ENCODE peak calls at places on chromosomes 2 and 18, in eight cellular contexts. X is heart left ventricle, H is IMR-90, O is K562, P is thyroid gland, M is uterus, R is Peyer's patch, U is stomach. C is an unnamed sample.

GRCh38 chr18:34131008-34131407 is 93.7 kb downstream of the NOL4 start:
- DNase-seq in X (no peak), U (no peak), H (no peak), P (no peak), M (no peak), O (no peak), R (no peak), C (no peak)

GRCh38 chr2:143177081-143177786 is 48.0 kb downstream of the ARHGAP15 start:
- DNase-seq in P (no peak), O (no peak), X (no peak), U (no peak), R (no peak), H (no peak), M (no peak), C (no peak)

GRCh38 chr2:32442020-32442467 is 85.2 kb downstream of the BIRC6 start:
- DNase-seq in O (no peak), H (no peak), M (no peak), U (no peak), R (no peak), X (no peak), P (no peak), C (no peak)

GRCh38 chr2:47250576-47251403 is 95.7 kb upstream of the STPG4 start:
- DNase-seq in O (peak), H (no peak), P (peak), R (no peak), M (no peak), X (no peak), U (no peak), C (no peak)

GRCh38 chr18:12751891-12752290 is 49.0 kb downstream of the PSMG2 start:
- DNase-seq in R (no peak), U (no peak), M (no peak), X (no peak), O (no peak), H (no peak), P (no peak), C (no peak)

GRCh38 chr2:237407734-237408133 is 6.2 kb downstream of the COL6A3 start:
- DNase-seq in O (no peak), M (peak), H (no peak), P (no peak), R (no peak), X (no peak), U (no peak), C (no peak)

GRCh38 chr2:154697422-154698237 is 865 bp upstream of the KCNJ3 start:
- DNase-seq in H (no peak), R (no peak), X (peak), M (no peak), U (peak), O (no peak), P (peak), C (no peak)

GRCh38 chr2:140316345-140316744 is 1536.2 kb upstream of the NXPH2 start:
- DNase-seq in U (no peak), O (no peak), H (no peak), M (no peak), X (no peak), R (no peak), P (no peak), C (no peak)

GRCh38 chr2:179238027-179238426 is 26.6 kb downstream of the SESTD1 start:
- DNase-seq in O (no peak), H (no peak), U (no peak), P (no peak), R (no peak), X (no peak), M (no peak), C (no peak)

GRCh38 chr2:31558401-31559295 is 22.1 kb downstream of the SRD5A2 start:
- DNase-seq in U (no peak), H (peak), O (no peak), X (no peak), M (no peak), P (no peak), R (no peak), C (peak)

GRCh38 chr18:46299465-46300004 is 195.3 kb downstream of the HAUS1 start:
- DNase-seq in R (no peak), O (no peak), P (no peak), U (no peak), M (no peak), X (no peak), H (no peak), C (no peak)

GRCh38 chr18:52426041-52426440 is 86.0 kb downstream of the DCC start:
- DNase-seq in M (no peak), H (no peak), R (no peak), O (no peak), P (no peak), X (no peak), U (no peak), C (no peak)

GRCh38 chr2:201129044-201129505 is 13.1 kb downstream of the CFLAR start:
- DNase-seq in H (peak), P (no peak), M (no peak), X (no peak), O (peak), U (peak), R (peak), C (no peak)

GRCh38 chr2:189581354-189582139 is 961 bp upstream of the SLC40A1 start:
- DNase-seq in R (no peak), P (peak), X (peak), U (peak), O (peak), M (no peak), H (no peak), C (peak)

GRCh38 chr2:220959391-220959802 is 612.7 kb downstream of the EPHA4 start:
- DNase-seq in H (peak), R (no peak), U (no peak), X (no peak), M (no peak), P (peak), O (no peak), C (peak)

GRCh38 chr18:11728247-11728646 is 39.2 kb downstream of the GNAL start:
- DNase-seq in U (no peak), O (peak), H (no peak), R (no peak), X (no peak), P (no peak), M (no peak), C (no peak)

GRCh38 chr2:43097650-43098049 is 128.8 kb downstream of the ZFP36L2 start:
- DNase-seq in M (no peak), R (no peak), H (no peak), U (no peak), O (no peak), X (no peak), P (no peak), C (no peak)

GRCh38 chr18:28204154-28204553 is 27.2 kb upstream of the CDH2 start:
- DNase-seq in H (peak), M (no peak), X (no peak), R (no peak), P (no peak), O (no peak), U (no peak), C (no peak)

GRCh38 chr2:162490052-162490717 is 146.3 kb downstream of the GCA start:
- DNase-seq in M (no peak), U (no peak), O (no peak), X (no peak), H (peak), P (no peak), R (no peak), C (no peak)

GRCh38 chr18:6980363-6980762 is 137.2 kb downstream of the LAMA1 start:
- DNase-seq in R (no peak), H (no peak), U (no peak), P (no peak), O (no peak), X (no peak), M (no peak), C (no peak)

GRCh38 chr2:160224507-160224906 is 24.4 kb upstream of the ITGB6 start:
- DNase-seq in M (no peak), O (no peak), U (no peak), X (no peak), P (no peak), H (no peak), R (no peak), C (no peak)

GRCh38 chr2:43157506-43158232 is 68.7 kb downstream of the ZFP36L2 start:
- DNase-seq in X (no peak), H (no peak), P (no peak), R (no peak), O (no peak), U (no peak), M (no peak), C (no peak)

GRCh38 chr2:188523901-188524300 is 232.2 kb downstream of the GULP1 start:
- DNase-seq in M (no peak), H (peak), X (no peak), P (no peak), R (no peak), U (no peak), O (no peak), C (no peak)

GRCh38 chr18:51727780-51728179 is 530.3 kb upstream of the MEX3C start:
- DNase-seq in X (no peak), R (no peak), P (no peak), U (no peak), M (no peak), O (no peak), H (no peak), C (no peak)

GRCh38 chr2:224017976-224018375 is 21.1 kb downstream of the SERPINE2 start:
- DNase-seq in R (no peak), X (no peak), H (no peak), M (no peak), O (no peak), P (no peak), U (no peak), C (no peak)

GRCh38 chr2:147352294-147352693 is 492.5 kb upstream of the ACVR2A start:
- DNase-seq in M (no peak), U (no peak), X (no peak), H (no peak), R (no peak), O (no peak), P (no peak), C (no peak)

GRCh38 chr18:8958660-8959059 is 143.8 kb upstream of the NDUFV2 start:
- DNase-seq in P (no peak), U (no peak), X (no peak), M (no peak), R (no peak), O (no peak), H (no peak), C (no peak)

GRCh38 chr18:69701305-69701704 is 246.4 kb downstream of the CD226 start:
- DNase-seq in X (no peak), U (no peak), P (no peak), M (no peak), R (no peak), H (no peak), O (no peak), C (no peak)

GRCh38 chr2:216385478-216385877 is 13.2 kb upstream of the MARCHF4 start:
- DNase-seq in O (no peak), M (no peak), P (no peak), H (no peak), X (no peak), U (no peak), R (no peak), C (no peak)

GRCh38 chr18:58402247-58402646 is 226.6 kb downstream of the ALPK2 start:
- DNase-seq in M (no peak), P (peak), H (no peak), X (no peak), U (no peak), R (no peak), O (no peak), C (peak)

GRCh38 chr2:200252661-200253067 is 53.8 kb upstream of the SPATS2L start:
- DNase-seq in M (no peak), U (no peak), R (no peak), X (no peak), H (peak), O (no peak), P (peak), C (no peak)

GRCh38 chr2:220499281-220499680 is 871.9 kb downstream of the SLC4A3 start:
- DNase-seq in X (no peak), P (peak), O (no peak), U (no peak), M (no peak), H (peak), R (no peak), C (no peak)

GRCh38 chr2:208980321-208980720 is 443.5 kb upstream of the MAP2 start:
- DNase-seq in P (no peak), M (no peak), O (no peak), R (no peak), X (no peak), U (no peak), H (no peak), C (no peak)

GRCh38 chr2:182103531-182103930 is 117.9 kb downstream of the PPP1R1C start:
- DNase-seq in H (no peak), O (no peak), M (no peak), X (no peak), U (no peak), P (no peak), R (no peak), C (no peak)

GRCh38 chr2:79320871-79321270 is 161.3 kb upstream of the REG3A start:
- DNase-seq in U (no peak), X (no peak), R (no peak), H (no peak), M (no peak), O (no peak), P (no peak), C (no peak)

GRCh38 chr2:190405069-190405468 is 3.1 kb upstream of the MFSD6 start:
- DNase-seq in P (no peak), O (no peak), M (no peak), U (no peak), R (no peak), H (no peak), X (no peak), C (no peak)

GRCh38 chr2:83069724-83070123 is 1389.4 kb downstream of the SUCLG1 start:
- DNase-seq in H (peak), O (peak), R (no peak), P (no peak), M (no peak), X (no peak), U (no peak), C (no peak)

GRCh38 chr2:127043367-127044164 is 63.4 kb downstream of the BIN1 start:
- DNase-seq in P (no peak), M (no peak), R (no peak), X (peak), H (no peak), O (no peak), U (peak), C (no peak)

GRCh38 chr2:219386532-219387280 is 1.0 kb downstream of the DNPEP start:
- DNase-seq in R (no peak), H (no peak), M (no peak), X (no peak), U (no peak), O (no peak), P (no peak), C (no peak)
- H3K27ac ChIP-seq in R (peak), H (peak), M (peak), X (peak), U (peak), O (peak), P (peak), C (peak)

DNA sequence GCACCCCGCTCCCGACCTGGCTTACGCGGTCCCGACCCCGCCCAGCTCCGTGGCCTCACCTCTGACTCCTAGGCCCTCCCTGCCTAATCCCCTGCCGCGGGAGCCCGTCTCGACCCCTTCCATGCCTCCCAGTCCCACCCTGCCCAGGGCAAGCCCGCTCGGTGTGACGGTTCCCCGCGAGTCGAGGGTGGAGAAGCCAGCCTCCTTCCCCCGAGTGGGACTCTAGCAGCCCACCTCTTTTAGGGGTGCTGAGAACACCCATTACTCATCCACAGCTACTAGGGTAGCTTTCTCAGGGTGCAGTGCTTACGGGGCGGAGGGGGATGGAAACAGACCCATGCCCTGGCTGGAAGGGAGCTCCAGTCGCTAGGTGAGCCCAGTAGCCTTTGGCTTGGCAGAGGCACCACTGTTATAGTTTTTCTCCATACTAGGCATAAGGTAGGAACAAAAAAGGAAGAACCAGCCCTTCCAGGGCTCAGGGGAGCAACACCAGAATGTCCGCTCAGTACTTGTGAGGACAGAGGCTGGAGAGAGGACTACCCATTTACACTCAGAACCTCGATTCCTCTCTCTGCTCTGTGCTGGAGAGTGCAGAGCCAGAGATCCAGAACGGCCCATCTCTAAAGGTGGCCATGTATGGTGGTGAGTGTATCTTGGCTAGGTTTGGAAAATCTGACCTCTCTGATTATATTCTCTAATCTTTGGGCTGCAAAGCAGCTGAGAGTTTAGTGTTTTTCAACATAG is 606 bp downstream of the AGBL5 start:
- DNase-seq in O (no peak), P (peak), R (no peak), M (no peak), U (peak), X (peak), H (no peak), C (peak)
- TF ChIP-seq POLR2A in O (no peak), P (no peak), R (no peak), M (no peak), U (no peak), X (no peak), H (no peak), C (no peak)

GRCh38 chr2:130756041-130756720 is 841 bp downstream of the AMER3 start:
- DNase-seq in H (no peak), R (no peak), O (peak), M (no peak), U (no peak), P (peak), X (no peak), C (no peak)
- H3K27ac ChIP-seq in H (no peak), R (no peak), O (no peak), M (no peak), U (no peak), P (no peak), X (no peak), C (no peak)

GRCh38 chr2:37085731-37086147 is 1.4 kb downstream of the GPATCH11 start:
- DNase-seq in P (no peak), X (no peak), U (no peak), M (no peak), O (peak), H (peak), R (no peak), C (no peak)

GRCh38 chr2:37080674-37081073 is 3.5 kb downstream of the HEATR5B start:
- DNase-seq in R (no peak), P (no peak), O (no peak), H (no peak), U (no peak), X (no peak), M (no peak), C (no peak)

GRCh38 chr2:37080231-37080630 is 3.9 kb downstream of the HEATR5B start:
- DNase-seq in P (no peak), U (no peak), X (no peak), H (peak), M (no peak), O (no peak), R (no peak), C (no peak)

GRCh38 chr2:37084797-37085196 is 479 bp downstream of the GPATCH11 start:
- DNase-seq in P (no peak), M (no peak), U (no peak), X (no peak), R (no peak), H (no peak), O (no peak), C (no peak)

GRCh38 chr2:37083873-37084792 is at the start of the genes GPATCH11 and HEATR5B:
- DNase-seq in O (peak), U (peak), M (peak), R (peak), H (peak), X (peak), P (peak), C (peak)
- TF ChIP-seq POLR2A in O (peak), U (no peak), M (peak), R (peak), H (no peak), X (peak), P (no peak), C (peak)

GRCh38 chr2:101151141-101151858 is at the start of gene TBC1D8:
- DNase-seq in U (peak), X (peak), O (peak), R (peak), H (peak), M (peak), P (peak), C (peak)

GRCh38 chr2:101152195-101153076 is 1.3 kb upstream of the TBC1D8 start:
- DNase-seq in X (no peak), U (peak), H (peak), M (peak), R (peak), O (peak), P (peak), C (peak)

GRCh38 chr2:101153077-101153707 is 2.0 kb upstream of the TBC1D8 start:
- DNase-seq in U (no peak), O (no peak), R (no peak), M (no peak), P (no peak), X (no peak), H (no peak), C (no peak)

GRCh38 chr2:101150306-101151140 is 659 bp downstream of the TBC1D8 start:
- DNase-seq in P (peak), U (peak), M (peak), R (peak), X (peak), H (no peak), O (no peak), C (peak)

DNA sequence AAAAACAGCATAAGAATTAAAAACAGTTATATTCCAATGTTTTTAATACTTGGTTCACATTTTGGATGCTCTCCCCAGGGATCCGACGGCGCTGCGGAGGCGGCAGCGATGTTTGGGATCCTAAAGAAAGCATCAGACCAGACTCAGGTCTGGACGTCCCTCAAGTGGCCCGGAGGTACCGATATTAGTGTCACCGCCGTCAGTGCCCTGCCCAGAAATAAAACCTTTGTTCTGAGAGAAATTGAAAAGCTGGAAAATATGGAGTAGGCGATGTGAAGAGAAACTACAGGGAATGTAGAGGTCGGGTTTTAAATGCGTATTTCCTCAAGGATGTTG is 645 bp upstream of the TBC1D8 start:
- DNase-seq in U (no peak), M (no peak), H (no peak), R (no peak), P (peak), X (no peak), O (no peak), C (peak)
- H3K27ac ChIP-seq in U (peak), M (peak), H (peak), R (peak), P (peak), X (peak), O (no peak), C (peak)

DNA sequence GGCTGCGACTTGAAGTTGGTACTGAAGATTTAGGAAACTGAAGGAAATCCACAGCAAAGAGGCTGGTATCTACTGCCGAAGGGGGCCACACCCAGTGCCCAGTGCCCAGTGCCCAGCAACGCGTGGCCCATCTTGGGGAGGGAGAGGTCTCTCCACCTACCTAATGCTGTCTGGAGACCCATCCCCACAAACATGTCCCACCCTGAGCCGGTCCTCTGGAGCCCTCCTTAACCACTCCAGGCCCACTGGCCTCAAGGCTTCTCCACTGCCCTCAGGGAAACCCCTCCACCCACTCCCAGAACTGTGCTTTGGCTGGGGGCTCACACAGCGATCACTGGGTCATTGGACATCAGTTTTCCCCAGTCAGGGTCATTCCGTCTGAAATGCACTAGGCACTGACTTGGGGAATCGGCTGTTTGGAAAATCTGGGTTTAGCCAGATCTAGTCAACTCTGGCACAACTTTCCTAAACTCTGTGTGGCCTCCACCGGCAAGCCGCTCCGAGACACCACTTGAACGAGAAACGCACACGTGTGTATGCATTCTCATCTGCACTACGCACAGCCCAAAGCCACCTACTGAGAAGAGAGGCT is 20.1 kb downstream of the GPR55 start:
- DNase-seq in P (no peak), O (no peak), M (peak), R (no peak), H (no peak), X (peak), U (peak), C (no peak)
- TF ChIP-seq POLR2A in P (no peak), O (no peak), M (no peak), R (no peak), H (no peak), X (no peak), U (no peak), C (no peak)